ENCODE peak calls at places on chromosomes 2 and 18, in six cellular contexts. U is CD8-positive, alpha-beta T cell; A is effector CD4-positive, alpha-beta T cell; X is WTC11; E is activated T-helper 1 cell treated with Interleukin-2 at 50 U/mL for 16 hours; F is stimulated activated effector memory CD8-positive, alpha-beta T cell treated with anti-CD3 and anti-CD28 coated beads, Interleukin-12 subunit alpha, Interleukin-12 subunit beta, amount 100 ng/mL, for 72 hours. T is an unnamed sample.

GRCh38 chr2:176502619-176503018 is 233.4 kb downstream of the MTX2 start:
- DNase-seq in U (no peak), A (no peak), X (no peak), E (no peak), F (no peak), T (no peak)

GRCh38 chr2:19806131-19806530 is 95.7 kb downstream of the TTC32 start:
- DNase-seq in U (no peak), A (no peak), X (no peak), E (no peak), F (no peak), T (no peak)

GRCh38 chr2:72579595-72580180 is 246.1 kb downstream of the EXOC6B start:
- DNase-seq in U (no peak), A (no peak), X (no peak), E (no peak), F (no peak), T (peak)

GRCh38 chr2:95526360-95527341 is 42.1 kb upstream of the TRIM43B start:
- DNase-seq in U (peak), A (no peak), X (peak), E (peak), F (peak), T (peak)

GRCh38 chr2:48601349-48601748 is 16.3 kb upstream of the GTF2A1L start:
- DNase-seq in U (no peak), A (no peak), X (peak), E (no peak), F (no peak), T (no peak)

GRCh38 chr18:25921677-25922421 is 168.6 kb downstream of the SS18 start:
- DNase-seq in U (no peak), A (peak), X (peak), E (peak), F (peak), T (peak)

GRCh38 chr2:215880970-215881369 is 132.4 kb downstream of the MREG start:
- DNase-seq in U (no peak), A (no peak), X (no peak), E (no peak), F (peak), T (no peak)

GRCh38 chr18:57150828-57151227 is 3.9 kb downstream of the BOD1L2 start:
- DNase-seq in U (no peak), A (no peak), X (peak), E (no peak), F (no peak), T (no peak)

GRCh38 chr18:79941473-79942119 is 9.9 kb downstream of the SLC66A2 start:
- DNase-seq in U (no peak), A (no peak), X (no peak), E (no peak), F (no peak), T (no peak)

GRCh38 chr2:8579686-8580085 is 102.2 kb upstream of the ID2 start:
- DNase-seq in U (no peak), A (no peak), X (no peak), E (no peak), F (no peak), T (no peak)

GRCh38 chr2:73575280-73575679 is 66.9 kb downstream of the NAT8 start:
- DNase-seq in U (no peak), A (no peak), X (no peak), E (no peak), F (no peak), T (no peak)

GRCh38 chr2:178579006-178579405 is 98.7 kb downstream of the PLEKHA3 start:
- DNase-seq in U (no peak), A (no peak), X (no peak), E (no peak), F (no peak), T (no peak)

GRCh38 chr2:37558622-37559021 is 112.8 kb downstream of the CDC42EP3 start:
- DNase-seq in U (no peak), A (no peak), X (no peak), E (no peak), F (no peak), T (no peak)

T was measured in GM03348.